ENCODE peak calls at places on chromosomes 4 and X, in nine cellular contexts. One of them, this sample, is unnamed.

GRCh38 chr4:145774473-145774872 is 94.5 kb downstream of the C4orf51 start:
- DNase-seq in fibroblast of pulmonary artery: no peak
- DNase-seq in PC-3: no peak
- DNase-seq in neuronal stem cell: no peak
- DNase-seq in RWPE2: no peak
- DNase-seq in HL-60: no peak
- DNase-seq in tibial nerve: no peak
- DNase-seq in mammary epithelial cell: no peak
- DNase-seq in bronchial epithelial cell: no peak
- DNase-seq in this sample: no peak

GRCh38 chr4:24915121-24915922 is 2.5 kb upstream of the CCDC149 start:
- DNase-seq in fibroblast of pulmonary artery: peak
- DNase-seq in PC-3: peak
- DNase-seq in neuronal stem cell: no peak
- DNase-seq in RWPE2: no peak
- DNase-seq in HL-60: no peak
- DNase-seq in tibial nerve: no peak
- DNase-seq in mammary epithelial cell: no peak
- DNase-seq in bronchial epithelial cell: no peak
- DNase-seq in this sample: peak

GRCh38 chrX:154378059-154378798 is 866 bp upstream of the EMD start:
- DNase-seq in fibroblast of pulmonary artery: peak
- DNase-seq in PC-3: peak
- DNase-seq in neuronal stem cell: no peak
- DNase-seq in RWPE2: no peak
- DNase-seq in HL-60: peak
- DNase-seq in tibial nerve: no peak
- DNase-seq in mammary epithelial cell: no peak
- DNase-seq in bronchial epithelial cell: peak
- DNase-seq in this sample: no peak

GRCh38 chr4:183098080-183098722 is 856 bp upstream of the WWC2 start:
- DNase-seq in fibroblast of pulmonary artery: peak
- DNase-seq in PC-3: peak
- DNase-seq in neuronal stem cell: peak
- DNase-seq in RWPE2: peak
- DNase-seq in HL-60: no peak
- DNase-seq in tibial nerve: peak
- DNase-seq in mammary epithelial cell: no peak
- DNase-seq in bronchial epithelial cell: no peak
- DNase-seq in this sample: peak

GRCh38 chr4:139655116-139655515 is 10.5 kb upstream of the MGST2 start:
- DNase-seq in fibroblast of pulmonary artery: peak
- DNase-seq in PC-3: peak
- DNase-seq in neuronal stem cell: no peak
- DNase-seq in RWPE2: no peak
- DNase-seq in HL-60: peak
- DNase-seq in tibial nerve: no peak
- DNase-seq in mammary epithelial cell: peak
- DNase-seq in bronchial epithelial cell: peak
- DNase-seq in this sample: peak

GRCh38 chrX:2848806-2849420 is 20.2 kb downstream of the GYG2 start:
- DNase-seq in fibroblast of pulmonary artery: peak
- DNase-seq in PC-3: peak
- DNase-seq in neuronal stem cell: no peak
- DNase-seq in RWPE2: no peak
- DNase-seq in HL-60: no peak
- DNase-seq in tibial nerve: no peak
- DNase-seq in mammary epithelial cell: peak
- DNase-seq in bronchial epithelial cell: no peak
- DNase-seq in this sample: peak

GRCh38 chr4:15636818-15637217 is 18.3 kb downstream of the FBXL5 start:
- DNase-seq in fibroblast of pulmonary artery: no peak
- DNase-seq in PC-3: peak
- DNase-seq in neuronal stem cell: no peak
- DNase-seq in RWPE2: no peak
- DNase-seq in HL-60: no peak
- DNase-seq in tibial nerve: no peak
- DNase-seq in mammary epithelial cell: peak
- DNase-seq in bronchial epithelial cell: peak
- DNase-seq in this sample: no peak

GRCh38 chrX:1885116-1885515 is 270.3 kb downstream of the ASMT start:
- DNase-seq in fibroblast of pulmonary artery: no peak
- DNase-seq in PC-3: no peak
- DNase-seq in neuronal stem cell: no peak
- DNase-seq in RWPE2: no peak
- DNase-seq in HL-60: no peak
- DNase-seq in tibial nerve: no peak
- DNase-seq in mammary epithelial cell: no peak
- DNase-seq in bronchial epithelial cell: no peak
- DNase-seq in this sample: no peak

DNA sequence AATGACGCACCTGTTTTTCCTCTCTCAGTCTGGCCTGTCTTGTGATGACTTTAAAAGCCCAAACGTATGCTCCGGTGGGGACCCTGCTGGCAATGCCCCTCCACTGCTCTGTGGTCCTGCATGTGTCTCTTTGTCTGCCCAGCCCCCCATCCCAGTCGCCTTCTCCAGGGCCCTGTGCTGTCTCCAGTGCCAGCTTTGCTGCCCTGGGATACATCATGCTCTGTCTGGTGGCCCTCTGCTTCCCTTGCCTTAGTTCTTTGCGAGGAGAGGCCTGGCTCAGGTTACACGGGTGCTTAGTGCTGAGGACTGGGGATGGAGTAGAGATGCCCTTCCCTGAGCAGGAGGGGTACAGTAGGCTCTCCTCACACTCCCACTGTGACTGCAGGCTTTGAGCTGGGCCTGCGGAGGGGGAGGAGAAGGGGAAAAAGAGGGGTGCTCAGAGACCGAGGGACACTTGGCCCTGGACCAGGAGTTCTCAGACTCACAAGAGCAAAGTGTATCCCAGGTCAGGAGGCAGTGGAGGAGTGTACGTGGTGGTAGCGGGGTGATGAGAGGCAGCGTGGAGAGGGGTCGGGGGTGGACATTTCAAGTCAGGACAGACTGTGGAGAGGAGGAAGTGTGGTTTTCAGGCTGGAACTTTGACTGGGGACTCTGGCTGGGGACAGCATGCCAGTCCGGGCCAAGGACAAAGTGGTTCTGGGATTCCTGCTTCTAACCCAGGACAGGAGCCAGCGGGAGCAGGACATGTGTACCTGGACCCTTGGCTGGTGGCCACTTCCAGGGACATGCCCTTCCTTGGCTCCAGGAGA is 2.8 kb downstream of the APLN start:
- DNase-seq in fibroblast of pulmonary artery: no peak
- DNase-seq in PC-3: no peak
- DNase-seq in neuronal stem cell: no peak
- DNase-seq in RWPE2: no peak
- DNase-seq in HL-60: no peak
- DNase-seq in tibial nerve: no peak
- DNase-seq in mammary epithelial cell: no peak
- DNase-seq in bronchial epithelial cell: no peak
- DNase-seq in this sample: no peak
- H3K4me3 ChIP-seq in fibroblast of pulmonary artery: no peak
- H3K4me3 ChIP-seq in PC-3: no peak
- H3K4me3 ChIP-seq in neuronal stem cell: no peak
- H3K4me3 ChIP-seq in RWPE2: no peak
- H3K4me3 ChIP-seq in HL-60: no peak
- H3K4me3 ChIP-seq in tibial nerve: no peak
- H3K4me3 ChIP-seq in mammary epithelial cell: no peak
- H3K4me3 ChIP-seq in bronchial epithelial cell: no peak
- H3K4me3 ChIP-seq in this sample: no peak

GRCh38 chr4:87500107-87500462 is 29.1 kb downstream of the SPARCL1 start:
- DNase-seq in fibroblast of pulmonary artery: no peak
- DNase-seq in PC-3: no peak
- DNase-seq in neuronal stem cell: no peak
- DNase-seq in RWPE2: no peak
- DNase-seq in HL-60: no peak
- DNase-seq in tibial nerve: no peak
- DNase-seq in mammary epithelial cell: no peak
- DNase-seq in bronchial epithelial cell: no peak
- DNase-seq in this sample: no peak

GRCh38 chr4:87497141-87497540 is 32.0 kb downstream of the SPARCL1 start:
- DNase-seq in fibroblast of pulmonary artery: no peak
- DNase-seq in PC-3: peak
- DNase-seq in neuronal stem cell: no peak
- DNase-seq in RWPE2: no peak
- DNase-seq in HL-60: no peak
- DNase-seq in tibial nerve: no peak
- DNase-seq in mammary epithelial cell: no peak
- DNase-seq in bronchial epithelial cell: no peak
- DNase-seq in this sample: no peak

GRCh38 chr4:87497586-87497985 is 31.6 kb downstream of the SPARCL1 start:
- DNase-seq in fibroblast of pulmonary artery: no peak
- DNase-seq in PC-3: no peak
- DNase-seq in neuronal stem cell: no peak
- DNase-seq in RWPE2: no peak
- DNase-seq in HL-60: no peak
- DNase-seq in tibial nerve: no peak
- DNase-seq in mammary epithelial cell: no peak
- DNase-seq in bronchial epithelial cell: no peak
- DNase-seq in this sample: no peak

GRCh38 chr4:87499415-87500106 is 29.6 kb downstream of the SPARCL1 start:
- DNase-seq in fibroblast of pulmonary artery: no peak
- DNase-seq in PC-3: no peak
- DNase-seq in neuronal stem cell: no peak
- DNase-seq in RWPE2: no peak
- DNase-seq in HL-60: no peak
- DNase-seq in tibial nerve: no peak
- DNase-seq in mammary epithelial cell: no peak
- DNase-seq in bronchial epithelial cell: no peak
- DNase-seq in this sample: no peak

DNA sequence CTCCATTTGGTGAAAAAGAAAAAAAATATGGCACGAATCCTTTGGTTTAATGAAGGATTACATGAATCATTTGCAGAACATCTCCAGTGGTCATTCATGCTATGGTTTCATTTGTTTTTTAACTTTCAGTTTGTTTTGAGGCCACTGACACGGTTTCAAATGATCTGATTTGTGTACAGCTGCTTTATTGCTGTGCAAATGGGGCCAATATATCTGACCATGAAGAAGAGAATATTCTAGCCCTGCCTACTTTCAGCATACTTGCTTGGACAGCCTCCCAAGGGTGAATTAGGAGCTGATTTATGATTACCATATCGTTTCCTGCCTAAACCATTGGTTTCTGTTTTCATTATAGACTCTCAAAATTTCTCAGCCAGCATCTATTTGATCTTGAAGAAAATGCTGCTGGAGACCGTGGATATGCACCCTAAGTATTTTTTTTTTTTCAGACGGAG is 30.7 kb downstream of the SPARCL1 start:
- DNase-seq in fibroblast of pulmonary artery: no peak
- DNase-seq in PC-3: no peak
- DNase-seq in neuronal stem cell: no peak
- DNase-seq in RWPE2: no peak
- DNase-seq in HL-60: no peak
- DNase-seq in tibial nerve: no peak
- DNase-seq in mammary epithelial cell: no peak
- DNase-seq in bronchial epithelial cell: no peak
- DNase-seq in this sample: peak
- H3K4me3 ChIP-seq in fibroblast of pulmonary artery: no peak
- H3K4me3 ChIP-seq in PC-3: no peak
- H3K4me3 ChIP-seq in neuronal stem cell: no peak
- H3K4me3 ChIP-seq in RWPE2: no peak
- H3K4me3 ChIP-seq in HL-60: no peak
- H3K4me3 ChIP-seq in tibial nerve: no peak
- H3K4me3 ChIP-seq in mammary epithelial cell: no peak
- H3K4me3 ChIP-seq in bronchial epithelial cell: no peak
- H3K4me3 ChIP-seq in this sample: peak

GRCh38 chr4:185298728-185299394 is 89.5 kb downstream of the SNX25 start:
- DNase-seq in fibroblast of pulmonary artery: no peak
- DNase-seq in PC-3: no peak
- DNase-seq in neuronal stem cell: no peak
- DNase-seq in RWPE2: no peak
- DNase-seq in HL-60: no peak
- DNase-seq in tibial nerve: no peak
- DNase-seq in mammary epithelial cell: no peak
- DNase-seq in bronchial epithelial cell: no peak
- DNase-seq in this sample: no peak

GRCh38 chr4:185293202-185293601 is 83.8 kb downstream of the SNX25 start:
- DNase-seq in fibroblast of pulmonary artery: no peak
- DNase-seq in PC-3: no peak
- DNase-seq in neuronal stem cell: no peak
- DNase-seq in RWPE2: no peak
- DNase-seq in HL-60: no peak
- DNase-seq in tibial nerve: no peak
- DNase-seq in mammary epithelial cell: no peak
- DNase-seq in bronchial epithelial cell: no peak
- DNase-seq in this sample: no peak

DNA sequence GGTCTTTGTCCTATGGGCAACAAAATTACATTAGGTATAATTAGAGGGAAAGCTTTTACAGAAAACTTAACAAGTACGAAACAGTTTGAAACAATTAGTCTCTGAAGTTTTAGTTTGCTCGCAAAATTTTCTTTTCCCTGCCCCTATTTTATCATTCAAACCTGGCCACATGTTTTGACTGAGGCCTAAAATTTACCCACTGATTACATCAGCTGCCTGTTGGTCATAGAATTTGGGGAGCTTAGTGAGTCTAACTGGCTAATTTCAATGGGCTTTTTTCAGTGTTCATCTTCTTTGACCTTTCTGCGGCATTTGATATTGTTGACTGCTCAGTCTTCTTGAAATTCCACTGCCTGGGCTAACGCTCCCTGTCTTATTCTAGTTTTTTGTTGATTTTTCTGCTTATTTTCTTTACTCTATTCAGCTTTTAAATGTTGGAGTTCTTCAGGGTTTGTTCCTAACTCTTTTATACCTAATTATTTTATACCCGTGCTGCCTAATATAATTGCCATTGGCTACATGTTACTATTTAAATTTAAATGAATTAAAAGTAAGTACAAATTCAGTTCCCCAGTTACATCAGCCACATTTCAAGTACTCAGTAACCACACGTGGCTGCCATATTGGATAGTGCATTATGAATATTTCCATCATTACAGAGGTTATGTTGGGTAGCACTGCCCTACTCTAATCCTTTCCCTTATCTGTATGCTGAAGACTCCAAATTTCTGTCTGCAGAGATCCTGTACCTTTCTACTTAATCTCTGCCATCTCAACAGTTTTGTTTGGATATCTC is 87.5 kb downstream of the SNX25 start:
- DNase-seq in fibroblast of pulmonary artery: no peak
- DNase-seq in PC-3: no peak
- DNase-seq in neuronal stem cell: no peak
- DNase-seq in RWPE2: no peak
- DNase-seq in HL-60: no peak
- DNase-seq in tibial nerve: no peak
- DNase-seq in mammary epithelial cell: no peak
- DNase-seq in bronchial epithelial cell: no peak
- DNase-seq in this sample: no peak
- H3K4me3 ChIP-seq in fibroblast of pulmonary artery: no peak
- H3K4me3 ChIP-seq in PC-3: no peak
- H3K4me3 ChIP-seq in neuronal stem cell: no peak
- H3K4me3 ChIP-seq in RWPE2: no peak
- H3K4me3 ChIP-seq in HL-60: no peak
- H3K4me3 ChIP-seq in tibial nerve: no peak
- H3K4me3 ChIP-seq in mammary epithelial cell: no peak
- H3K4me3 ChIP-seq in bronchial epithelial cell: no peak
- H3K4me3 ChIP-seq in this sample: no peak

GRCh38 chr4:155772459-155773195 is 13.8 kb downstream of the GUCY1B1 start:
- DNase-seq in fibroblast of pulmonary artery: no peak
- DNase-seq in PC-3: no peak
- DNase-seq in neuronal stem cell: no peak
- DNase-seq in RWPE2: no peak
- DNase-seq in HL-60: no peak
- DNase-seq in tibial nerve: no peak
- DNase-seq in mammary epithelial cell: no peak
- DNase-seq in bronchial epithelial cell: peak
- DNase-seq in this sample: peak

GRCh38 chr4:155768370-155768769 is 9.5 kb downstream of the GUCY1B1 start:
- DNase-seq in fibroblast of pulmonary artery: no peak
- DNase-seq in PC-3: no peak
- DNase-seq in neuronal stem cell: no peak
- DNase-seq in RWPE2: no peak
- DNase-seq in HL-60: no peak
- DNase-seq in tibial nerve: no peak
- DNase-seq in mammary epithelial cell: no peak
- DNase-seq in bronchial epithelial cell: no peak
- DNase-seq in this sample: no peak

GRCh38 chr4:155773196-155773800 is 14.5 kb downstream of the GUCY1B1 start:
- DNase-seq in fibroblast of pulmonary artery: no peak
- DNase-seq in PC-3: no peak
- DNase-seq in neuronal stem cell: no peak
- DNase-seq in RWPE2: no peak
- DNase-seq in HL-60: no peak
- DNase-seq in tibial nerve: no peak
- DNase-seq in mammary epithelial cell: no peak
- DNase-seq in bronchial epithelial cell: peak
- DNase-seq in this sample: peak

GRCh38 chr4:155766544-155766943 is 7.7 kb downstream of the GUCY1B1 start:
- DNase-seq in fibroblast of pulmonary artery: no peak
- DNase-seq in PC-3: no peak
- DNase-seq in neuronal stem cell: no peak
- DNase-seq in RWPE2: no peak
- DNase-seq in HL-60: no peak
- DNase-seq in tibial nerve: no peak
- DNase-seq in mammary epithelial cell: no peak
- DNase-seq in bronchial epithelial cell: no peak
- DNase-seq in this sample: no peak

GRCh38 chr4:155769092-155769491 is 10.3 kb downstream of the GUCY1B1 start:
- DNase-seq in fibroblast of pulmonary artery: no peak
- DNase-seq in PC-3: no peak
- DNase-seq in neuronal stem cell: no peak
- DNase-seq in RWPE2: no peak
- DNase-seq in HL-60: no peak
- DNase-seq in tibial nerve: no peak
- DNase-seq in mammary epithelial cell: no peak
- DNase-seq in bronchial epithelial cell: no peak
- DNase-seq in this sample: peak
- H3K4me3 ChIP-seq in fibroblast of pulmonary artery: no peak
- H3K4me3 ChIP-seq in PC-3: no peak
- H3K4me3 ChIP-seq in neuronal stem cell: no peak
- H3K4me3 ChIP-seq in RWPE2: no peak
- H3K4me3 ChIP-seq in HL-60: no peak
- H3K4me3 ChIP-seq in tibial nerve: no peak
- H3K4me3 ChIP-seq in mammary epithelial cell: no peak
- H3K4me3 ChIP-seq in bronchial epithelial cell: no peak
- H3K4me3 ChIP-seq in this sample: no peak